ENCODE peak calls at places on chromosomes 1 and 21, in six cellular contexts. One of them, this sample, is unnamed. For H3K4me1, the result is how much of the 10 kb centered on the place peaks cover.

GRCh38 chr1:209567788-209568187 is 15.7 kb upstream of the CAMK1G start:
- DNase-seq in hepatocyte: peak
- DNase-seq in left ventricle myocardium inferior: no peak
- DNase-seq in GM23248: peak
- DNase-seq in lung: no peak
- DNase-seq in Peyer's patch: no peak
- DNase-seq in this sample: no peak

GRCh38 chr1:56634981-56635380 is 10.1 kb upstream of the PRKAA2 start:
- DNase-seq in Peyer's patch: no peak
- DNase-seq in left ventricle myocardium inferior: no peak
- DNase-seq in lung: no peak
- DNase-seq in hepatocyte: no peak
- DNase-seq in GM23248: no peak
- DNase-seq in this sample: no peak

GRCh38 chr1:180268556-180269044 is 38.5 kb downstream of the LHX4 start:
- DNase-seq in hepatocyte: no peak
- DNase-seq in lung: no peak
- DNase-seq in GM23248: no peak
- DNase-seq in Peyer's patch: no peak
- DNase-seq in left ventricle myocardium inferior: no peak
- DNase-seq in this sample: no peak

GRCh38 chr21:39182484-39183271 is 573 bp downstream of the PSMG1 start:
- DNase-seq in hepatocyte: no peak
- DNase-seq in left ventricle myocardium inferior: no peak
- DNase-seq in Peyer's patch: no peak
- DNase-seq in GM23248: peak
- DNase-seq in lung: no peak
- DNase-seq in this sample: no peak

GRCh38 chr1:7229696-7230095 is 444.4 kb downstream of the CAMTA1 start:
- DNase-seq in left ventricle myocardium inferior: no peak
- DNase-seq in Peyer's patch: no peak
- DNase-seq in GM23248: peak
- DNase-seq in hepatocyte: no peak
- DNase-seq in lung: no peak
- DNase-seq in this sample: no peak

GRCh38 chr1:58836396-58836795 is 52.5 kb upstream of the JUN start:
- DNase-seq in left ventricle myocardium inferior: no peak
- DNase-seq in GM23248: no peak
- DNase-seq in Peyer's patch: no peak
- DNase-seq in hepatocyte: no peak
- DNase-seq in lung: no peak
- DNase-seq in this sample: no peak

GRCh38 chr1:182054698-182055326 is 6.7 kb downstream of the ZNF648 start:
- DNase-seq in Peyer's patch: peak
- DNase-seq in GM23248: peak
- DNase-seq in hepatocyte: peak
- DNase-seq in left ventricle myocardium inferior: no peak
- DNase-seq in lung: peak
- DNase-seq in this sample: peak

GRCh38 chr1:85330711-85331290 is 54.4 kb upstream of the BCL10 start:
- DNase-seq in GM23248: peak
- DNase-seq in Peyer's patch: peak
- DNase-seq in lung: peak
- DNase-seq in left ventricle myocardium inferior: peak
- DNase-seq in hepatocyte: no peak
- DNase-seq in this sample: no peak

DNA sequence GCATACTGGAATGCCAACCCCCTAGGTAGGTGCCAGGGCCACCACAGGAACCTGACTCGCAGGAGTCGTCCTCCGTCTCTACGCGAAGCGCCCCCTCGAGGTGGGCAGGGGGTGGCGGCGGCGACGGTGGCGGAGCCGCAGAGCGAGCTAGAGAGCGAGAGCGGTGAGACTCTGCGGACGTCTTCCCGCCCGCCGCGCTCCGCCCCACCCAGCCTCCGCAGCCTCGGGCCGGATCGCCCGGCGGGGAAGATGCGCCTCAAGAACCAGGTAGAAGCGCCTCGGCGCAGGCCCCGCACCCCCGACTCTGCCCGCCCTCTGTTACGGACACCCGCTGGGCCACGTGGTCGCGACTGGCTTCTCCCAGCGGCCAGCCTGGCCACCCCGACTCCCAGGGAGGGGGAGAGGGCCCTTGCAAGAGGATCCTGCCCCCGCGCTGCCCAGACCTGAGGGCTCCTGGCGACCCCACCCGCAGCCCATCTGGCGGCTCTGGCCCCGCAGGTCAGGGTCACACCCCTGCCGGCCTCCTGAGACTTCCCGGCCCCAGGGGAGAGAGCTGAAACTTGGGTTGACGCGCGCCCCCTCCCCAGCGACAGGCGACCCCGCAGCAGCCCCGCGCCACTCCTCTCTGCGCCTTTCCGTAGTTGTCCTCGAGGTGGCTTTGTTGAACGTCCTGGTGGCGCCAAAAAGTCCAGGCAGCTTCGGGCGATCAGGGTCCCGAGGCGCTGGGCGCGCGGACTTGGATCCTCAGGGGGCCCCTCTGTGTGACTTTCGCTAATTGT is 24.4 kb upstream of the AGBL4 start:
- DNase-seq in Peyer's patch: no peak
- DNase-seq in hepatocyte: no peak
- DNase-seq in lung: no peak
- DNase-seq in GM23248: no peak
- DNase-seq in left ventricle myocardium inferior: no peak
- DNase-seq in this sample: no peak
- H3K4me3 ChIP-seq in Peyer's patch: no peak
- H3K4me3 ChIP-seq in hepatocyte: no peak
- H3K4me3 ChIP-seq in lung: no peak
- H3K4me3 ChIP-seq in GM23248: no peak
- H3K4me3 ChIP-seq in left ventricle myocardium inferior: peak
- H3K4me3 ChIP-seq in this sample: no peak

GRCh38 chr1:115670476-115671175 is 28.9 kb downstream of the VANGL1 start:
- DNase-seq in hepatocyte: no peak
- DNase-seq in GM23248: no peak
- DNase-seq in left ventricle myocardium inferior: no peak
- DNase-seq in lung: no peak
- DNase-seq in Peyer's patch: no peak
- DNase-seq in this sample: no peak
- H3K4me1 ChIP-seq in hepatocyte: under half
- H3K4me1 ChIP-seq in GM23248: under half
- H3K4me1 ChIP-seq in left ventricle myocardium inferior: half or more
- H3K4me1 ChIP-seq in lung: under half
- H3K4me1 ChIP-seq in Peyer's patch: under half
- H3K4me1 ChIP-seq in this sample: under half

DNA sequence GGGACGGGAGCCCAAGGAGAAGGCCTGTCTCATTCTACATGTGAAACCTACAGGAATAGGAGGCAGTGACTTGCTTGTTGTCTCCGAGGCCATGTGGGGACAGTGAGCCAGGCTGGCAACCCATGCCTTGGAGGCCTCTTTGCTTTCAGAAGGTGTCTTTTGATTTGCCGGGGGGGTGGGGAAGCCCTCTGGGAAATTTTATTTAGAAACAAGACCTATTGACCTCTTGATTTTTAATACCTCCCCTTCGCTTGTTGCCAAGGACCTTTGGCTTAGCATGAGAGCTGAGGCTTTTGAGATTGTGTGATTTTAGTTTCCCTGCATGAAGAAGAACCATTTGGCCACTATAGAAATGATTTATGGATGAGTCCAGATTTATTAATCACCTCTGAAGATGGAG is 4.1 kb downstream of the ARMH1 start:
- DNase-seq in lung: no peak
- DNase-seq in left ventricle myocardium inferior: no peak
- DNase-seq in Peyer's patch: no peak
- DNase-seq in GM23248: no peak
- DNase-seq in hepatocyte: no peak
- DNase-seq in this sample: no peak
- H3K4me3 ChIP-seq in lung: no peak
- H3K4me3 ChIP-seq in left ventricle myocardium inferior: no peak
- H3K4me3 ChIP-seq in Peyer's patch: no peak
- H3K4me3 ChIP-seq in GM23248: no peak
- H3K4me3 ChIP-seq in hepatocyte: no peak
- H3K4me3 ChIP-seq in this sample: no peak

DNA sequence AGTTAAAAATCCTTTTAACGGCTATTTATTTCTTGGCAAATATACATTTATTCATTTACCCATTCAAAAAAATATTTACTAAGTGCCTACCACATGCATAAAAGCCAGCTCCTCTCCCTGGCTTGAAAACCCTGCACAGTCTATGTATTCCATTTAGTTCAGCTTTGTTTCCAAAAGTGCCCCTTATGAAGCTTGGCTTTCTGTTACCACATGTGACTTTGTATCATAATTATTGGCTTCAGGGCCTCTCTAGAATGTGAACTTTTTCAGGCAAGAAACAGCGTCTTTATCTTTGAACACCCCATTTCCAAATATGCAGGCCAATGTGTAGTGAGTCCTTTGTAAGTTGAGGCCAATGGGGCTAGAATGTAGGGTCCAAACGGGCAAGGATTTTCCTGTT is 69.3 kb downstream of the CACHD1 start:
- DNase-seq in Peyer's patch: no peak
- DNase-seq in GM23248: no peak
- DNase-seq in lung: no peak
- DNase-seq in hepatocyte: no peak
- DNase-seq in left ventricle myocardium inferior: no peak
- DNase-seq in this sample: no peak
- H3K4me1 ChIP-seq in Peyer's patch: under half
- H3K4me1 ChIP-seq in GM23248: under half
- H3K4me1 ChIP-seq in lung: under half
- H3K4me1 ChIP-seq in hepatocyte: under half
- H3K4me1 ChIP-seq in left ventricle myocardium inferior: under half
- H3K4me1 ChIP-seq in this sample: under half

DNA sequence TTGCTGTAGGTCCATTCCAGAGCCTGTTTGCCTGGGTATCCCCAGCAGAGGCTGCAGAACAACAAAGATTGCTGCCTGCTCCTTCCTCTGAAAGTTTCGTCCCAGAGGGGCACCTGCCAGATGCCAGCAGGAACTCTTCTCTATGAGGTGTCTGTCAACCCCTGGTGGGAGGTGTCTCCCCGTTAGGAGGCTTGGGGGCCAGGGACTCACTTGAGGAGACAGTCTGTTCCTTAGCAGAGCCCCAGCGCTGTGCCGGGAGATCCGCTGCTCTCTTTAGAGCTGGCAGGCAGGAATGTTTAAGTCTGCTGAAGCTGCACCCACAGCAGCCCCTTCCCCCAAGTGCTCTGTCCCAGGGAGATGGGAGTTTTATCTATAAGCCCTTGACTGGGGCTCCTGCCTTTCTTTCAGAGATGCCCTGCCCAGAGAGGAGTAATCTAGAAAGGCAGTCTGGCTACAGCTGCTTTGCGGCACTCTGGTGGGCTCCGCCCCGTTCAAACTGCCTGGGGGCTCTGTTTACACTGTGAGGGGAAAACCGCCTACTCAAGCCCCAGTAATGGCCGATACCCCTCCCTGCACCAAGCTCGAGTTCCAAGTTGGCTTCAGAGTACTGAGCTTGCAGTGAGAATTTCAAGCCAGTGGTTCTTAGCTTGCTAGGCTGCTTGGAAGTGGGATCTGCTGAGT is 8.7 kb upstream of the SLC25A24 start:
- DNase-seq in hepatocyte: peak
- DNase-seq in left ventricle myocardium inferior: no peak
- DNase-seq in GM23248: no peak
- DNase-seq in Peyer's patch: no peak
- DNase-seq in lung: no peak
- DNase-seq in this sample: no peak
- H3K4me3 ChIP-seq in hepatocyte: no peak
- H3K4me3 ChIP-seq in left ventricle myocardium inferior: no peak
- H3K4me3 ChIP-seq in GM23248: no peak
- H3K4me3 ChIP-seq in Peyer's patch: no peak
- H3K4me3 ChIP-seq in lung: no peak
- H3K4me3 ChIP-seq in this sample: no peak

GRCh38 chr1:198173832-198174231 is 17.0 kb downstream of the NEK7 start:
- DNase-seq in left ventricle myocardium inferior: no peak
- DNase-seq in GM23248: no peak
- DNase-seq in Peyer's patch: no peak
- DNase-seq in hepatocyte: no peak
- DNase-seq in lung: no peak
- DNase-seq in this sample: no peak

GRCh38 chr1:198178615-198179014 is 21.8 kb downstream of the NEK7 start:
- DNase-seq in GM23248: no peak
- DNase-seq in hepatocyte: no peak
- DNase-seq in lung: no peak
- DNase-seq in Peyer's patch: no peak
- DNase-seq in left ventricle myocardium inferior: no peak
- DNase-seq in this sample: no peak

GRCh38 chr1:198175418-198176170 is 18.8 kb downstream of the NEK7 start:
- DNase-seq in lung: no peak
- DNase-seq in left ventricle myocardium inferior: no peak
- DNase-seq in GM23248: peak
- DNase-seq in Peyer's patch: no peak
- DNase-seq in hepatocyte: no peak
- DNase-seq in this sample: no peak

GRCh38 chr1:198174297-198174696 is 17.5 kb downstream of the NEK7 start:
- DNase-seq in lung: no peak
- DNase-seq in left ventricle myocardium inferior: no peak
- DNase-seq in hepatocyte: no peak
- DNase-seq in GM23248: peak
- DNase-seq in Peyer's patch: no peak
- DNase-seq in this sample: no peak

DNA sequence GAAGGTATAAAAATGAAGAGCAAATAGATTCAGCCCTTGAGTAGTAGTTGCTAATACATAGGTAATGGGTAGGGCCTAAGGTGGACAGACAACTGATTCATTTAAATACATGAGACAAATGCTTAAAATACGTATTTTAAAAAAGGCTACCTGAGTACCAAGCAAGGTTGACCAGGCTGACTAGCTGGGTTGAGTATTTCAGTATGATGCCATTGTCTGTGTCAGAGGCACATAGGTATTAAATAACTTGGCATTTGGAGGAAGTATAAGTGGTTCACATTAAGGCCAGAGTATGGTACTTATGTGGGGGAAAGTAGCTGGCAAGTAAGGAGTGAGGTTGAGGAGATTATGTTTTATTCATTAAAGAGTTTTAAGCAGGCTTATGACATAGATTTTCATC is 19.4 kb downstream of the NEK7 start:
- DNase-seq in lung: no peak
- DNase-seq in Peyer's patch: no peak
- DNase-seq in hepatocyte: no peak
- DNase-seq in left ventricle myocardium inferior: no peak
- DNase-seq in GM23248: no peak
- DNase-seq in this sample: no peak
- H3K4me1 ChIP-seq in lung: under half
- H3K4me1 ChIP-seq in Peyer's patch: under half
- H3K4me1 ChIP-seq in hepatocyte: under half
- H3K4me1 ChIP-seq in left ventricle myocardium inferior: half or more
- H3K4me1 ChIP-seq in GM23248: half or more
- H3K4me1 ChIP-seq in this sample: under half

DNA sequence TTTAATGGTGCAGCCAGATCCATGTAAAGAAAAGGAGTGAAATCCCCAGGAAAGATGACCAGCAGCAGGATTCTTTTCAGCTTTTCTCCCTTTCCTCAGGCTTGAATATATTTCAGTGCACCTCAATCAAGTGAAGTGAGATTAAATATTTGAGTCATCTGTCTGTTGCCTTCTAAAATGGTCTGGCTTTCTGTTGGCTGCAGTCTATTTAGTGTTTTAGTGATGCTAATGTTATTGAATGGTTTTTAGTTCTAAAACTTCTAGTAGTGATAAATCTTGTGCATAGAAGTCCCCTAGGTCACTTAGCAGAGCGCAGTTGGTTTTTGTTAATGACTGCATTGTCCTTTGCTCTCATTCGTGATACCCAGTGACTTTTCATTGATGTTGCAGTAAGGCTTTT is 53.5 kb downstream of the ITSN1 start:
- DNase-seq in left ventricle myocardium inferior: no peak
- DNase-seq in Peyer's patch: no peak
- DNase-seq in lung: no peak
- DNase-seq in GM23248: no peak
- DNase-seq in hepatocyte: no peak
- DNase-seq in this sample: no peak
- H3K4me3 ChIP-seq in left ventricle myocardium inferior: no peak
- H3K4me3 ChIP-seq in Peyer's patch: no peak
- H3K4me3 ChIP-seq in lung: no peak
- H3K4me3 ChIP-seq in GM23248: no peak
- H3K4me3 ChIP-seq in hepatocyte: no peak
- H3K4me3 ChIP-seq in this sample: no peak